ENCODE peak calls at places on chromosome 4, in four cellular contexts. One of them, this sample, is unnamed.

GRCh38 chr4:26384380-26385057 is 63.7 kb downstream of the RBPJ start:
- DNase-seq in brain microvascular endothelial cell: no peak
- DNase-seq in HFFc6: no peak
- DNase-seq in stomach: no peak
- DNase-seq in this sample: no peak

GRCh38 chr4:38071801-38072567 is 111.8 kb downstream of the PTTG2 start:
- DNase-seq in brain microvascular endothelial cell: no peak
- DNase-seq in HFFc6: no peak
- DNase-seq in stomach: no peak
- DNase-seq in this sample: no peak

GRCh38 chr4:81724925-81725329 is 253.2 kb upstream of the RASGEF1B start:
- DNase-seq in brain microvascular endothelial cell: peak; percentile 39
- DNase-seq in HFFc6: no peak
- DNase-seq in stomach: peak; percentile 65
- DNase-seq in this sample: peak; percentile 38

GRCh38 chr4:86331362-86331761 is 28.5 kb downstream of the MAPK10 start:
- DNase-seq in brain microvascular endothelial cell: no peak
- DNase-seq in HFFc6: no peak
- DNase-seq in stomach: no peak
- DNase-seq in this sample: no peak

GRCh38 chr4:169493164-169493524 is 119.2 kb downstream of the NEK1 start:
- DNase-seq in brain microvascular endothelial cell: no peak
- DNase-seq in HFFc6: no peak
- DNase-seq in stomach: no peak
- DNase-seq in this sample: no peak

GRCh38 chr4:17232575-17233253 is 279.2 kb downstream of the QDPR start:
- DNase-seq in brain microvascular endothelial cell: peak; percentile 77
- DNase-seq in HFFc6: peak; percentile 77
- DNase-seq in stomach: peak; percentile 30
- DNase-seq in this sample: no peak

GRCh38 chr4:56755901-56756300 is 65.6 kb downstream of the SPINK2 start:
- DNase-seq in brain microvascular endothelial cell: no peak
- DNase-seq in HFFc6: peak; percentile 71
- DNase-seq in stomach: no peak
- DNase-seq in this sample: no peak

GRCh38 chr4:67751260-67751659 is 2.9 kb downstream of the GNRHR start:
- DNase-seq in brain microvascular endothelial cell: no peak
- DNase-seq in HFFc6: peak; percentile 18
- DNase-seq in stomach: no peak
- DNase-seq in this sample: no peak

GRCh38 chr4:111268769-111269414 is 646.0 kb upstream of the PITX2 start:
- DNase-seq in brain microvascular endothelial cell: peak; percentile 1
- DNase-seq in HFFc6: peak; percentile 69
- DNase-seq in stomach: no peak
- DNase-seq in this sample: no peak

GRCh38 chr4:109729563-109730293 is at the start of gene PLA2G12A:
- DNase-seq in brain microvascular endothelial cell: peak; percentile 9
- DNase-seq in HFFc6: no peak
- DNase-seq in stomach: peak; percentile 94
- DNase-seq in this sample: peak; percentile 87

GRCh38 chr4:177367336-177367735 is 57.7 kb downstream of the NEIL3 start:
- DNase-seq in brain microvascular endothelial cell: peak; percentile 24
- DNase-seq in HFFc6: peak; percentile 48
- DNase-seq in stomach: no peak
- DNase-seq in this sample: peak; percentile 32

GRCh38 chr4:140423106-140423505 is 4.3 kb downstream of the CLGN start:
- DNase-seq in brain microvascular endothelial cell: no peak
- DNase-seq in HFFc6: no peak
- DNase-seq in stomach: no peak
- DNase-seq in this sample: no peak

GRCh38 chr4:40992472-40993298 is 221.7 kb downstream of the APBB2 start:
- DNase-seq in brain microvascular endothelial cell: peak; percentile 86
- DNase-seq in HFFc6: peak; percentile 60
- DNase-seq in stomach: no peak
- DNase-seq in this sample: no peak

GRCh38 chr4:113179996-113180395 is 130.5 kb downstream of the ANK2 start:
- DNase-seq in brain microvascular endothelial cell: peak; percentile 5
- DNase-seq in HFFc6: peak; percentile 28
- DNase-seq in stomach: no peak
- DNase-seq in this sample: no peak

GRCh38 chr4:70759126-70759525 is 37.4 kb downstream of the RUFY3 start:
- DNase-seq in brain microvascular endothelial cell: peak; percentile 18
- DNase-seq in HFFc6: peak; percentile 20
- DNase-seq in stomach: no peak
- DNase-seq in this sample: no peak

GRCh38 chr4:91325495-91325894 is 978.3 kb upstream of the GRID2 start:
- DNase-seq in brain microvascular endothelial cell: peak; percentile 57
- DNase-seq in HFFc6: no peak
- DNase-seq in stomach: peak; percentile 51
- DNase-seq in this sample: peak; percentile 35

GRCh38 chr4:107299646-107300045 is 263.5 kb upstream of the DKK2 start:
- DNase-seq in brain microvascular endothelial cell: no peak
- DNase-seq in HFFc6: peak; percentile 75
- DNase-seq in stomach: no peak
- DNase-seq in this sample: no peak

GRCh38 chr4:53963786-53964185 is 100.6 kb downstream of the CHIC2 start:
- DNase-seq in brain microvascular endothelial cell: no peak
- DNase-seq in HFFc6: no peak
- DNase-seq in stomach: no peak
- DNase-seq in this sample: no peak

GRCh38 chr4:126513596-126513995 is 1119.2 kb upstream of the INTU start:
- DNase-seq in brain microvascular endothelial cell: no peak
- DNase-seq in HFFc6: no peak
- DNase-seq in stomach: no peak
- DNase-seq in this sample: no peak

GRCh38 chr4:76867377-76867776 is 30.6 kb downstream of the SOWAHB start:
- DNase-seq in brain microvascular endothelial cell: no peak
- DNase-seq in HFFc6: no peak
- DNase-seq in stomach: no peak
- DNase-seq in this sample: no peak

GRCh38 chr4:158938462-158939044 is 164.3 kb upstream of the RAPGEF2 start:
- DNase-seq in brain microvascular endothelial cell: no peak
- DNase-seq in HFFc6: peak; percentile 14
- DNase-seq in stomach: no peak
- DNase-seq in this sample: no peak

GRCh38 chr4:147360301-147360700 is 120.6 kb upstream of the EDNRA start:
- DNase-seq in brain microvascular endothelial cell: peak; percentile 92
- DNase-seq in HFFc6: peak; percentile 55
- DNase-seq in stomach: no peak
- DNase-seq in this sample: no peak

GRCh38 chr4:101400096-101400495 is 52.8 kb upstream of the PPP3CA start:
- DNase-seq in brain microvascular endothelial cell: peak; percentile 78
- DNase-seq in HFFc6: no peak
- DNase-seq in stomach: no peak
- DNase-seq in this sample: no peak

GRCh38 chr4:73450398-73451004 is 14.5 kb downstream of the AFP start:
- DNase-seq in brain microvascular endothelial cell: peak; percentile 92
- DNase-seq in HFFc6: peak; percentile 93
- DNase-seq in stomach: no peak
- DNase-seq in this sample: peak; percentile 1

GRCh38 chr4:134174271-134174670 is 27.3 kb downstream of the PABPC4L start:
- DNase-seq in brain microvascular endothelial cell: no peak
- DNase-seq in HFFc6: no peak
- DNase-seq in stomach: no peak
- DNase-seq in this sample: no peak

GRCh38 chr4:140754918-140755810 is 1.0 kb downstream of the TBC1D9 start:
- DNase-seq in brain microvascular endothelial cell: no peak
- DNase-seq in HFFc6: no peak
- DNase-seq in stomach: no peak
- DNase-seq in this sample: no peak

DNA sequence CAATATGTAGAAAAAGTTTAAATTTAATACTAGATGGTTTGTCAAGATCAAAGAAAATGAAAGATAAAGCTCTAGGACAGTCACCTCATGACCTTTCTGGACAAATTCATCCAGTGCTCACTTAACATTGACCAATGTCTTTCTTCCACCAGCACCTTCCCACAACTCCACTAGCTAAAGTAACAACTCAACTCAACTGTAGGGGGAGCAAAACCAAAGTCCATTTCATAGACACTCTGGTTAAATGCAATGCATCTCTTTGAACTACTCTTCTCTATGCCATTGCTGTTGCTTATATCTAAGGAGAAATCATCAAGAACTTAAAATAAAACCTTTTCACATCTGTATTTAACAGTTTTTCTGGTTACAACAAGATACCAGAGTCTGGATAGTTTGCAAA is 25.1 kb downstream of the UGT2B4 start:
- DNase-seq in brain microvascular endothelial cell: no peak
- DNase-seq in HFFc6: no peak
- DNase-seq in stomach: no peak
- DNase-seq in this sample: no peak
- TF ChIP-seq CTCF in brain microvascular endothelial cell: no peak
- TF ChIP-seq CTCF in HFFc6: no peak
- TF ChIP-seq CTCF in stomach: no peak
- TF ChIP-seq CTCF in this sample: peak; percentile 15

GRCh38 chr4:63563288-63564014 is 845.8 kb downstream of the TECRL start:
- DNase-seq in brain microvascular endothelial cell: no peak
- DNase-seq in HFFc6: no peak
- DNase-seq in stomach: no peak
- DNase-seq in this sample: no peak
- TF ChIP-seq CTCF in brain microvascular endothelial cell: no peak
- TF ChIP-seq CTCF in HFFc6: no peak
- TF ChIP-seq CTCF in stomach: no peak
- TF ChIP-seq CTCF in this sample: no peak

DNA sequence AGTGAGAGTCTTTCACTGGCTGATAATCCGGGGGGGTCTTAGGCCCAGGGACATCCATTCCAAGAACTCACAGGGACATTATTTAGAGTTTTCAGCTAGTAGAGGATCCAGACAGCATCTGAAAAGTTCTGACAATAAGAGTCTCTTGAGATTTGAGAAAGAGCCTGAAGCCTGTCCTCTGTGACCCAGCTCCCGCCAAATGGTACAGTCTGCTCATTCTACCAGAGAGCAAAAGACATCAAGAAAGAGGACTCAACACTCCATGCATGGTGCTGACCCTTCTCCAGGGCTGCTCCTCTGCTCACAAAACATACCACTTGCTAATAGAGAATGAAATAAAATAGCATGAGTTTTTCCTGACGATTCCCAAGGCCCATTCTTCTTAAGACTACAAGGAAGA is 162.0 kb downstream of the ATP10D start:
- DNase-seq in brain microvascular endothelial cell: no peak
- DNase-seq in HFFc6: no peak
- DNase-seq in stomach: no peak
- DNase-seq in this sample: no peak
- TF ChIP-seq CTCF in brain microvascular endothelial cell: no peak
- TF ChIP-seq CTCF in HFFc6: no peak
- TF ChIP-seq CTCF in stomach: no peak
- TF ChIP-seq CTCF in this sample: no peak

GRCh38 chr4:176102414-176102813 is 36.8 kb downstream of the WDR17 start:
- DNase-seq in brain microvascular endothelial cell: no peak
- DNase-seq in HFFc6: no peak
- DNase-seq in stomach: no peak
- DNase-seq in this sample: no peak

GRCh38 chr4:176099314-176099713 is 33.7 kb downstream of the WDR17 start:
- DNase-seq in brain microvascular endothelial cell: no peak
- DNase-seq in HFFc6: no peak
- DNase-seq in stomach: no peak
- DNase-seq in this sample: no peak
- TF ChIP-seq CTCF in brain microvascular endothelial cell: peak; percentile 25
- TF ChIP-seq CTCF in HFFc6: peak; percentile 52
- TF ChIP-seq CTCF in stomach: no peak
- TF ChIP-seq CTCF in this sample: no peak

GRCh38 chr4:48554606-48555005 is 64.6 kb downstream of the ZAR1 start:
- DNase-seq in brain microvascular endothelial cell: no peak
- DNase-seq in HFFc6: no peak
- DNase-seq in stomach: no peak
- DNase-seq in this sample: no peak

GRCh38 chr4:48556268-48556667 is 66.2 kb downstream of the ZAR1 start:
- DNase-seq in brain microvascular endothelial cell: no peak
- DNase-seq in HFFc6: no peak
- DNase-seq in stomach: no peak
- DNase-seq in this sample: no peak

GRCh38 chr4:48553720-48554119 is 63.7 kb downstream of the ZAR1 start:
- DNase-seq in brain microvascular endothelial cell: no peak
- DNase-seq in HFFc6: no peak
- DNase-seq in stomach: no peak
- DNase-seq in this sample: no peak

GRCh38 chr4:48558026-48558425 is 68.0 kb downstream of the ZAR1 start:
- DNase-seq in brain microvascular endothelial cell: no peak
- DNase-seq in HFFc6: no peak
- DNase-seq in stomach: no peak
- DNase-seq in this sample: no peak

GRCh38 chr4:48557478-48557877 is 67.4 kb downstream of the ZAR1 start:
- DNase-seq in brain microvascular endothelial cell: no peak
- DNase-seq in HFFc6: no peak
- DNase-seq in stomach: no peak
- DNase-seq in this sample: no peak
- TF ChIP-seq CTCF in brain microvascular endothelial cell: peak; percentile 65
- TF ChIP-seq CTCF in HFFc6: peak; percentile 61
- TF ChIP-seq CTCF in stomach: no peak
- TF ChIP-seq CTCF in this sample: no peak

DNA sequence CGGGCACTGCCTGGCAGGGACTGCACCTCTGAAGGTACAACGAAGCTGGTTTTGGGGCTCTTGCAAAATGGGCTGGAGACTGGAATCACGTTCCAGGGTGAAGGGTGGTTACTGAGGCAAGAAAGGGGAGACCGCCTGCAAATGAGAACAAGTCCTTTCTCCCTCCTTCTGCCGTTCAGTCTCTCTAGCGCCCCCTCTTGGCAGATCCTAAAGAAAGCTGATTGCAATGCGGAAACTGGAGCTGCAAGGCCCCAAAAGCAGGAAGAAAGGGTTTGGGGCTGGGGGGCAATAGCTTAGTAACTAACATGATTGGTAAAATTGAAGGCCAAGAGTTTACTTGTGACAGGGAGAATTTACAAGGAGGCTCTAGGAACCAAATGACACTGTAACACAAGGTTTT is 222.6 kb upstream of the HAND2 start:
- DNase-seq in brain microvascular endothelial cell: no peak
- DNase-seq in HFFc6: no peak
- DNase-seq in stomach: no peak
- DNase-seq in this sample: peak; percentile 24
- TF ChIP-seq CTCF in brain microvascular endothelial cell: peak; percentile 46
- TF ChIP-seq CTCF in HFFc6: peak; percentile 56
- TF ChIP-seq CTCF in stomach: no peak
- TF ChIP-seq CTCF in this sample: peak; percentile 38

GRCh38 chr4:139177888-139178609 is 1.0 kb upstream of the ELF2 start:
- DNase-seq in brain microvascular endothelial cell: peak; percentile 88
- DNase-seq in HFFc6: peak; percentile 93
- DNase-seq in stomach: peak; percentile 96
- DNase-seq in this sample: peak; percentile 93

GRCh38 chr4:139176299-139177048 is 544 bp downstream of the ELF2 start:
- DNase-seq in brain microvascular endothelial cell: peak; percentile 40
- DNase-seq in HFFc6: peak; percentile 60
- DNase-seq in stomach: peak; percentile 91
- DNase-seq in this sample: peak; percentile 80

GRCh38 chr4:139177049-139177887 is at the start of gene ELF2:
- DNase-seq in brain microvascular endothelial cell: peak; percentile 79
- DNase-seq in HFFc6: peak; percentile 74
- DNase-seq in stomach: peak; percentile 94
- DNase-seq in this sample: peak; percentile 88

GRCh38 chr4:139171878-139172691 is 4.9 kb downstream of the ELF2 start:
- DNase-seq in brain microvascular endothelial cell: peak; percentile 62
- DNase-seq in HFFc6: peak; percentile 64
- DNase-seq in stomach: no peak
- DNase-seq in this sample: no peak

GRCh38 chr4:139175647-139176298 is 1.2 kb downstream of the ELF2 start:
- DNase-seq in brain microvascular endothelial cell: peak; percentile 40
- DNase-seq in HFFc6: peak; percentile 33
- DNase-seq in stomach: no peak
- DNase-seq in this sample: no peak
- TF ChIP-seq CTCF in brain microvascular endothelial cell: no peak
- TF ChIP-seq CTCF in HFFc6: no peak
- TF ChIP-seq CTCF in stomach: no peak
- TF ChIP-seq CTCF in this sample: no peak

This sample was measured in Calu3.